ENCODE peak calls at places on chromosome 1, in eight cellular contexts. One of them, this sample, is unnamed.

GRCh38 chr1:180951186-180951745 is 38.6 kb downstream of the KIAA1614 start:
- DNase-seq in pancreas: no peak
- DNase-seq in fibroblast of the conjunctiva: no peak
- DNase-seq in lower lobe of right lung: no peak
- DNase-seq in NCI-H2081: no peak
- DNase-seq in NCI-H774: no peak
- DNase-seq in adrenal gland: no peak
- DNase-seq in amniotic stem cell: no peak
- DNase-seq in this sample: no peak

GRCh38 chr1:157968503-157968902 is 24.9 kb upstream of the KIRREL1 start:
- DNase-seq in pancreas: no peak
- DNase-seq in fibroblast of the conjunctiva: peak; percentile 12
- DNase-seq in lower lobe of right lung: no peak
- DNase-seq in NCI-H2081: no peak
- DNase-seq in NCI-H774: no peak
- DNase-seq in adrenal gland: peak; percentile 43
- DNase-seq in amniotic stem cell: no peak
- DNase-seq in this sample: no peak

GRCh38 chr1:112508242-112509004 is at the start of gene WNT2B:
- DNase-seq in pancreas: peak; percentile 47
- DNase-seq in fibroblast of the conjunctiva: no peak
- DNase-seq in lower lobe of right lung: peak; percentile 59
- DNase-seq in NCI-H2081: no peak
- DNase-seq in NCI-H774: no peak
- DNase-seq in adrenal gland: no peak
- DNase-seq in amniotic stem cell: no peak
- DNase-seq in this sample: peak; percentile 79

GRCh38 chr1:63645301-63645700 is 52.1 kb downstream of the PGM1 start:
- DNase-seq in pancreas: no peak
- DNase-seq in fibroblast of the conjunctiva: peak; percentile 27
- DNase-seq in lower lobe of right lung: no peak
- DNase-seq in NCI-H2081: no peak
- DNase-seq in NCI-H774: no peak
- DNase-seq in adrenal gland: no peak
- DNase-seq in amniotic stem cell: no peak
- DNase-seq in this sample: no peak

GRCh38 chr1:187685338-187685737 is 856.6 kb downstream of the PLA2G4A start:
- DNase-seq in pancreas: no peak
- DNase-seq in fibroblast of the conjunctiva: peak; percentile 32
- DNase-seq in lower lobe of right lung: no peak
- DNase-seq in NCI-H2081: no peak
- DNase-seq in NCI-H774: no peak
- DNase-seq in adrenal gland: no peak
- DNase-seq in amniotic stem cell: no peak
- DNase-seq in this sample: no peak

GRCh38 chr1:8382051-8382505 is 64.2 kb downstream of the SLC45A1 start:
- DNase-seq in pancreas: no peak
- DNase-seq in fibroblast of the conjunctiva: no peak
- DNase-seq in lower lobe of right lung: no peak
- DNase-seq in NCI-H2081: no peak
- DNase-seq in NCI-H774: no peak
- DNase-seq in adrenal gland: no peak
- DNase-seq in amniotic stem cell: peak; percentile 4
- DNase-seq in this sample: no peak

GRCh38 chr1:17437260-17438175 is 2.0 kb downstream of the RCC2 start:
- DNase-seq in pancreas: peak; percentile 55
- DNase-seq in fibroblast of the conjunctiva: no peak
- DNase-seq in lower lobe of right lung: peak; percentile 53
- DNase-seq in NCI-H2081: peak; percentile 70
- DNase-seq in NCI-H774: peak; percentile 10
- DNase-seq in adrenal gland: peak; percentile 47
- DNase-seq in amniotic stem cell: no peak
- DNase-seq in this sample: peak; percentile 60

GRCh38 chr1:66258404-66259105 is 275.4 kb upstream of the SGIP1 start:
- DNase-seq in pancreas: no peak
- DNase-seq in fibroblast of the conjunctiva: no peak
- DNase-seq in lower lobe of right lung: no peak
- DNase-seq in NCI-H2081: no peak
- DNase-seq in NCI-H774: no peak
- DNase-seq in adrenal gland: no peak
- DNase-seq in amniotic stem cell: no peak
- DNase-seq in this sample: no peak

GRCh38 chr1:31396633-31397351 is 16.2 kb upstream of the SERINC2 start:
- DNase-seq in pancreas: no peak
- DNase-seq in fibroblast of the conjunctiva: peak; percentile 82
- DNase-seq in lower lobe of right lung: no peak
- DNase-seq in NCI-H2081: no peak
- DNase-seq in NCI-H774: no peak
- DNase-seq in adrenal gland: no peak
- DNase-seq in amniotic stem cell: no peak
- DNase-seq in this sample: no peak

GRCh38 chr1:54007613-54008012 is 10.4 kb downstream of the LDLRAD1 start:
- DNase-seq in pancreas: no peak
- DNase-seq in fibroblast of the conjunctiva: no peak
- DNase-seq in lower lobe of right lung: no peak
- DNase-seq in NCI-H2081: no peak
- DNase-seq in NCI-H774: no peak
- DNase-seq in adrenal gland: no peak
- DNase-seq in amniotic stem cell: no peak
- DNase-seq in this sample: no peak

GRCh38 chr1:182093781-182094180 is 32.3 kb upstream of the ZNF648 start:
- DNase-seq in pancreas: no peak
- DNase-seq in fibroblast of the conjunctiva: no peak
- DNase-seq in lower lobe of right lung: no peak
- DNase-seq in NCI-H2081: no peak
- DNase-seq in NCI-H774: no peak
- DNase-seq in adrenal gland: no peak
- DNase-seq in amniotic stem cell: no peak
- DNase-seq in this sample: no peak

GRCh38 chr1:119542492-119542946 is 35.5 kb downstream of the HSD3B1 start:
- DNase-seq in pancreas: no peak
- DNase-seq in fibroblast of the conjunctiva: no peak
- DNase-seq in lower lobe of right lung: no peak
- DNase-seq in NCI-H2081: no peak
- DNase-seq in NCI-H774: no peak
- DNase-seq in adrenal gland: peak; percentile 27
- DNase-seq in amniotic stem cell: no peak
- DNase-seq in this sample: no peak

This sample was measured in aorta.